ENCODE peak calls at places on chromosomes 16 and 17, in ten cellular contexts. K is upper lobe of left lung, H is uterus, Q is AG04450, T is ovary, J is cardiac fibroblast, L is GM10248, M is thoracic aorta, O is psoas muscle, U is tibial nerve. C is an unnamed sample.

GRCh38 chr16:11914759-11915643 is 755 bp downstream of the GSPT1 start:
- DNase-seq in K (peak), H (no peak), Q (no peak), T (peak), J (peak), L (peak), M (no peak), O (peak), U (no peak), C (peak)

GRCh38 chr17:17391575-17392370 is 85.0 kb upstream of the MED9 start:
- DNase-seq in K (no peak), H (no peak), Q (no peak), T (no peak), J (no peak), L (no peak), M (no peak), O (no peak), U (no peak), C (no peak)

GRCh38 chr17:57357830-57358426 is 101.6 kb downstream of the MSI2 start:
- DNase-seq in K (no peak), H (no peak), Q (no peak), T (no peak), J (no peak), L (peak), M (no peak), O (no peak), U (no peak), C (peak)

GRCh38 chr17:37527249-37527851 is 37.7 kb downstream of the DUSP14 start:
- DNase-seq in K (no peak), H (no peak), Q (peak), T (no peak), J (peak), L (peak), M (no peak), O (no peak), U (no peak), C (peak)

GRCh38 chr17:43169561-43170139 is 1.4 kb upstream of the NBR1 start:
- DNase-seq in K (peak), H (peak), Q (no peak), T (peak), J (peak), L (peak), M (no peak), O (peak), U (no peak), C (peak)

GRCh38 chr16:2467301-2468141 is 3.6 kb upstream of the NTN3 start:
- DNase-seq in K (peak), H (peak), Q (no peak), T (peak), J (peak), L (peak), M (no peak), O (peak), U (peak), C (peak)

GRCh38 chr16:81522141-81522701 is 77.6 kb downstream of the CMIP start:
- DNase-seq in K (no peak), H (no peak), Q (no peak), T (no peak), J (peak), L (no peak), M (no peak), O (no peak), U (no peak), C (no peak)

GRCh38 chr17:48012151-48012520 is 25.5 kb downstream of the COPZ2 start:
- DNase-seq in K (peak), H (no peak), Q (no peak), T (no peak), J (no peak), L (peak), M (no peak), O (peak), U (no peak), C (peak)

GRCh38 chr17:9772658-9773057 is 18.7 kb downstream of the DHRS7C start:
- DNase-seq in K (no peak), H (no peak), Q (no peak), T (no peak), J (no peak), L (no peak), M (no peak), O (no peak), U (no peak), C (no peak)

GRCh38 chr16:80174416-80174815 is 366.4 kb upstream of the DYNLRB2 start:
- DNase-seq in K (no peak), H (no peak), Q (peak), T (no peak), J (peak), L (no peak), M (no peak), O (no peak), U (no peak), C (no peak)

GRCh38 chr17:1241904-1242303 is 28.3 kb upstream of the BHLHA9 start:
- DNase-seq in K (no peak), H (peak), Q (no peak), T (no peak), J (peak), L (no peak), M (no peak), O (peak), U (peak), C (no peak)

GRCh38 chr16:23670137-23670776 is 8.4 kb upstream of the PLK1 start:
- DNase-seq in K (no peak), H (no peak), Q (peak), T (no peak), J (peak), L (peak), M (no peak), O (no peak), U (no peak), C (peak)

GRCh38 chr17:81388612-81389367 is 6.5 kb upstream of the BAHCC1 start:
- DNase-seq in K (peak), H (no peak), Q (no peak), T (no peak), J (no peak), L (no peak), M (no peak), O (peak), U (no peak), C (no peak)

GRCh38 chr17:58279736-58280479 is 827 bp downstream of the MPO start:
- DNase-seq in K (peak), H (no peak), Q (no peak), T (no peak), J (no peak), L (peak), M (no peak), O (no peak), U (no peak), C (no peak)

GRCh38 chr16:58430718-58431117 is 38.4 kb downstream of the GINS3 start:
- DNase-seq in K (no peak), H (no peak), Q (no peak), T (no peak), J (no peak), L (no peak), M (no peak), O (no peak), U (no peak), C (no peak)

GRCh38 chr17:18235743-18236256 is 10.4 kb downstream of the LLGL1 start:
- DNase-seq in K (peak), H (no peak), Q (no peak), T (no peak), J (peak), L (no peak), M (no peak), O (peak), U (no peak), C (no peak)

GRCh38 chr17:2939714-2940351 is 123.6 kb downstream of the OR1D5 start:
- DNase-seq in K (peak), H (no peak), Q (no peak), T (no peak), J (no peak), L (no peak), M (no peak), O (no peak), U (no peak), C (no peak)

GRCh38 chr17:59310263-59310920 is 21.1 kb upstream of the YPEL2 start:
- DNase-seq in K (no peak), H (no peak), Q (no peak), T (no peak), J (no peak), L (no peak), M (no peak), O (no peak), U (no peak), C (no peak)

DNA sequence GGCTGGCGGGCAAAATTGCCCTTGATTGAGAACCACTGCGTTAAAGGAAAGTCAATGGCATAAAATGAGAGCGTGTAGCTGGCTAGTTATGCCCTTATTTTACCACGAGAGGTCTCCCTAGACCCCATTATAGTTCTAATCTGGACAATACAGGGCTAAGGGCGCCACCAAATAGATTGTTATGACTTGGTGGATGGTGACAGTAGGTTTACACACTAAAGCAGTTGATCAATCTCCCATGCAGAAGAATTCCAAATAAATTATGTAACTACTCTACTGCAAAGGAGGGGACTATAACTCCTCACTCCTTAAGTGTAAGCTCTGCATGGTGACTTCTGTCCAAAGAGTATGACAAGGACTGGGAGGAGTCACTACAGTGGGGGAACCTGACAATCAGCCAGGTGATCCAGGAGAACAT is 20.4 kb upstream of the YPEL2 start:
- DNase-seq in K (no peak), H (peak), Q (no peak), T (peak), J (peak), L (peak), M (no peak), O (no peak), U (no peak), C (peak)
- TF ChIP-seq CTCF in K (peak), H (peak), Q (peak), T (peak), J (peak), L (peak), M (peak), O (peak), U (peak), C (peak)

DNA sequence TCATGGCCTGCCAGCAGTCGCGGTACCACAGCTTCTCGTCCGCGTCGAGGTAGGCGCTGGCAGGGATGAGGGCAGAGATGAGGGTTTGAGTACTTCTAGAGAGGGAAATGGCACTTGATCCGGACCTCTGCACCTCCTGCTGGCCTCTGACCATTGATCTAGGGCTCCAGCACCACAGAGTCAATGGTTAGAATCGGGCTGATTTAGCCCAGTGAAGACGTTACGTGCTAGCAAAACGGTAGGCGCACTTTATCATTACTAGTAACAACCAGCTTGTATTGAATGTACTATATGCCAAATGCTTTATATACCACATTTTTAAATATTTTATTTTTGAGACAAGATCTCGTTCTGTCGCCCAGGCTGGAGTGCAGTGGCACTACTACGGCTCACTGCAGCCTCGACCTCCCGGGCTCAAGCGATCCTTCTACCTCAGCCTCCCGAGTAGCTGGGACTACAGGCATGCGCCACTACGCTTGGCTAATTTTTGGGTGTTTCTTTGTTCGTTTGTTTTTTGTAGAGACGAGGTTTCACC is 526 bp downstream of the TSNAXIP1 start:
- DNase-seq in K (no peak), H (no peak), Q (no peak), T (no peak), J (no peak), L (no peak), M (no peak), O (no peak), U (no peak), C (no peak)
- TF ChIP-seq CTCF in K (no peak), H (peak), Q (peak), T (no peak), J (peak), L (no peak), M (no peak), O (no peak), U (peak), C (no peak)

DNA sequence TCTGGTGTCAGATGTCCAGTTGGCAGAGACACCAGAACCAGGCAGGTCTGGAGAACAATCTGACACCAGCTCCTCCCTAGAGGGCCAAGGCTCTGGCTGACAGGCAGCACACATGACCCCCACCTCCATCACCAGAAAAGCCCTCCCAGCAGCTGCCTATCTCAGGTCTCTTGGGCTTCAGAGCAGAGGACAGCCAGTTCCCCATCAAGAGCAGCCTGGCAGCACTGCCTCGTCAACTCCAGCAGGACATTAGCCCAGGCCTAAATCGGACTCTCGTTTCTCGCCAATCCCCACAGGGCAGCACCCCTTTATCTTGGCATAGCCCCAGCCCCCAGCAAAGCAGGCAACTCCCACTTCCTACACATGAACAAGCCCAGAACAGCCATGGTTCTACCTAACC is 4.4 kb downstream of the JUP start:
- DNase-seq in K (no peak), H (peak), Q (no peak), T (no peak), J (peak), L (no peak), M (no peak), O (peak), U (no peak), C (no peak)
- TF ChIP-seq CTCF in K (no peak), H (no peak), Q (no peak), T (no peak), J (no peak), L (no peak), M (no peak), O (no peak), U (no peak), C (no peak)

GRCh38 chr17:74888440-74888839 is 5.0 kb downstream of the FADS6 start:
- DNase-seq in K (no peak), H (no peak), Q (no peak), T (no peak), J (no peak), L (no peak), M (no peak), O (no peak), U (no peak), C (no peak)

GRCh38 chr17:74890554-74890953 is 2.9 kb downstream of the FADS6 start:
- DNase-seq in K (no peak), H (no peak), Q (no peak), T (no peak), J (no peak), L (no peak), M (no peak), O (no peak), U (no peak), C (no peak)

GRCh38 chr17:74893936-74894671 is 671 bp upstream of the FADS6 start:
- DNase-seq in K (no peak), H (no peak), Q (no peak), T (no peak), J (no peak), L (no peak), M (no peak), O (no peak), U (no peak), C (no peak)

GRCh38 chr17:74892974-74893911 is at the start of gene FADS6:
- DNase-seq in K (peak), H (no peak), Q (no peak), T (no peak), J (no peak), L (no peak), M (no peak), O (no peak), U (no peak), C (no peak)

GRCh38 chr17:74892013-74892841 is 1.2 kb downstream of the FADS6 start:
- DNase-seq in K (no peak), H (no peak), Q (no peak), T (no peak), J (no peak), L (no peak), M (no peak), O (no peak), U (no peak), C (no peak)
- TF ChIP-seq CTCF in K (no peak), H (no peak), Q (no peak), T (no peak), J (no peak), L (no peak), M (no peak), O (no peak), U (no peak), C (no peak)

DNA sequence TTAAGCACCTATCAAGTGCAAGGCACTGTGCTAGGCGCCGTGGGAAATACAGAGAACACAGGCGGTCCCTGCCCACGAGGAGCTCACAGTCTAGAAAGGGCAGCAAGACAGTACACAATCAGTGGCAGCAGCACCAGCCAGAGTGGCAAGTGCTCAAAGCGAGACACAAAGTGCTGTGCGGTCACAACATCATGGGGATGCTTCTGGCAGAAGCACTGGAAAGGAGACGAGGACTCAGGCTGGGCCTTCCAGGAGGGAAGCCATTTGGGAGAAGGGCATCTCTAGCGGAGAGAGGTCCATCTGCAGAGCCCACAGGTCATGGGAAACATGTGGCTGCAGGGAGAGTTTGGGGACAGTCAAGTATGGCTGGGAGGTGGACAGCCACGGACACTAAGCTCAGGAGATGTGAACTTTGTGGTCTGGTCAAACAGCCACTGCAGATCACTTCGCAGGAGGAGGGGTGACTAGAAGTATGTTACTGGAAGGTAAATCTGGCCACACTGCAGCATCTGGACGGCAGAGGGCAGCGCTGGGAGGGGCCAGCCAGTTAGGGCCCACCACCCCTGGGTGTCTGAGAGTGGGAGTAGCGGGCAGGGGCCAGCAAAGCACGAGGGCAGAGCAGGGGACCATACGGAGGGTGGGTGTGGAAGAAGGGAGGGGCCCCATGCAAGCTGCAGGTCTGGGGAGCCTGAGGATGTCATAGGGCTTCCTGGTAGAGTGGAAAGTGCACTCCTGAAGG is 71.1 kb downstream of the N4BP1 start:
- DNase-seq in K (peak), H (no peak), Q (no peak), T (no peak), J (no peak), L (no peak), M (no peak), O (no peak), U (no peak), C (no peak)
- TF ChIP-seq CTCF in K (peak), H (no peak), Q (peak), T (no peak), J (peak), L (peak), M (no peak), O (no peak), U (peak), C (no peak)

GRCh38 chr16:188674-189073 is 8.4 kb downstream of the HBQ1 start:
- DNase-seq in K (no peak), H (no peak), Q (no peak), T (no peak), J (no peak), L (no peak), M (no peak), O (no peak), U (no peak), C (peak)
- TF ChIP-seq CTCF in K (no peak), H (no peak), Q (no peak), T (no peak), J (no peak), L (peak), M (no peak), O (no peak), U (no peak), C (no peak)

GRCh38 chr17:68541816-68542215 is 29.6 kb downstream of the PRKAR1A start:
- DNase-seq in K (no peak), H (no peak), Q (no peak), T (no peak), J (no peak), L (no peak), M (no peak), O (no peak), U (no peak), C (no peak)

GRCh38 chr17:68542698-68543463 is 30.7 kb downstream of the PRKAR1A start:
- DNase-seq in K (no peak), H (no peak), Q (no peak), T (no peak), J (no peak), L (no peak), M (no peak), O (no peak), U (no peak), C (no peak)

GRCh38 chr17:68540981-68541380 is 28.8 kb downstream of the PRKAR1A start:
- DNase-seq in K (no peak), H (no peak), Q (no peak), T (no peak), J (no peak), L (no peak), M (no peak), O (no peak), U (no peak), C (no peak)

GRCh38 chr17:68535903-68536302 is 23.7 kb downstream of the PRKAR1A start:
- DNase-seq in K (no peak), H (no peak), Q (no peak), T (no peak), J (no peak), L (no peak), M (no peak), O (no peak), U (no peak), C (no peak)

DNA sequence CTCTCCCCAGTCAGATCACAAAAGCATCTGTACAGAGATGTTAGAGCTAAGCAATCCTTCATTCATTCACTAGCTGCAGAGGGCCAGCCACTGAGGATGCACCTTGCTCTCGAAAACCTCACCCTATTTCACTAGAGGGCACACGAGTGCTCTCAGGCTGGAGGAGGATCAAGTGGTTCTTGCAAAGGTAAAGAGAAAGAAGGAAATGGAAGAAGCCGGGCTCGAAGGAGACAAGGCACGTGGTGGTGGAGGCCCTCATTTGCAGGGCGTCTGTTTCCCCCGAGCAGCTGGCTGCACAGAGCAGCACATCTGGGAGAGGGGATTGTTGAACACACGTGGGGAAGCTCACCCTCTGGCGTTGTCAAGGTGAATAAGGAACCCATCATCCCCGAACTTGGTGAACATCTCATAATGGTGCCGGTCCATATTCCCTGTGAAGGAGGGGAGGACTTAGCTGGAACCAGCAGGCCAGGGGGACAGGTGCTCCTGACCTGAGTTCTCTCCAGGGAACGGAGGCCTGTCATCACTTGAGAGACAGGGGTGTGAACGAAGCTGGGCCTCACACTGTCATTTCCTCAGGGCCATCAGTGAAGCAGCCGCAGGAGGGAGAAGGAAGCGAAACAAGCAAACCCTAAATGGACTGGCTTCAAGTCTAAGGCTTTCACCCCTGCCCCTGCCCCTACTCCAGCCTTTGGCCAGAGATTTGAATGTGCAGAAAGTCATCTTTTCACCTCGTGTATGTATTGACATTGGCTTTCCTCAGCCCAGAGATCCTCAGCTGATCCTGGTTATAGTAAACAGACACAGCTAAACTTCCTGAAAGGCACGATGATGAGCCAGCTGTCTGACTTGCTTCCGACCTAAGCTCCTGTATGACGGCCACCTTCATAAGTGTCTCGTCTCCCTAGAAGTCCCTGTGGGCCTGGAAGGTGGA is 27.6 kb downstream of the PRKAR1A start:
- DNase-seq in K (no peak), H (peak), Q (no peak), T (peak), J (peak), L (no peak), M (no peak), O (no peak), U (no peak), C (no peak)
- TF ChIP-seq CTCF in K (peak), H (peak), Q (peak), T (peak), J (peak), L (peak), M (no peak), O (no peak), U (peak), C (peak)

C was measured in GM20000.